ENCODE peak calls at places on chromosomes 12 and 14, in six cellular contexts. One of them, this sample, is unnamed.

GRCh38 chr12:23290627-23291330 is 658.7 kb downstream of the SOX5 start:
- DNase-seq in HCT116: no peak
- DNase-seq in left ventricle myocardium inferior: no peak
- DNase-seq in nephron progenitor cell: no peak
- DNase-seq in transverse colon: no peak
- DNase-seq in CD8-positive, alpha-beta memory T cell: no peak
- DNase-seq in this sample: no peak

GRCh38 chr14:66501592-66501991 is 6.4 kb upstream of the GPHN start:
- DNase-seq in nephron progenitor cell: no peak
- DNase-seq in left ventricle myocardium inferior: no peak
- DNase-seq in HCT116: no peak
- DNase-seq in transverse colon: no peak
- DNase-seq in CD8-positive, alpha-beta memory T cell: no peak
- DNase-seq in this sample: no peak

GRCh38 chr12:97557116-97557515 is 94.5 kb downstream of the RMST start:
- DNase-seq in nephron progenitor cell: no peak
- DNase-seq in transverse colon: no peak
- DNase-seq in CD8-positive, alpha-beta memory T cell: no peak
- DNase-seq in HCT116: no peak
- DNase-seq in left ventricle myocardium inferior: no peak
- DNase-seq in this sample: no peak

GRCh38 chr14:92755495-92755894 is 7.1 kb upstream of the LGMN start:
- DNase-seq in HCT116: no peak
- DNase-seq in nephron progenitor cell: no peak
- DNase-seq in transverse colon: no peak
- DNase-seq in CD8-positive, alpha-beta memory T cell: no peak
- DNase-seq in left ventricle myocardium inferior: no peak
- DNase-seq in this sample: no peak

GRCh38 chr14:22479781-22480464 is 109.1 kb downstream of the DAD1 start:
- DNase-seq in left ventricle myocardium inferior: no peak
- DNase-seq in transverse colon: no peak
- DNase-seq in CD8-positive, alpha-beta memory T cell: no peak
- DNase-seq in HCT116: no peak
- DNase-seq in nephron progenitor cell: no peak
- DNase-seq in this sample: no peak

GRCh38 chr14:101876539-101876938 is 87.8 kb upstream of the DYNC1H1 start:
- DNase-seq in transverse colon: peak; percentile 83
- DNase-seq in nephron progenitor cell: no peak
- DNase-seq in CD8-positive, alpha-beta memory T cell: peak; percentile 68
- DNase-seq in left ventricle myocardium inferior: peak; percentile 79
- DNase-seq in HCT116: no peak
- DNase-seq in this sample: no peak

GRCh38 chr14:105853089-105853906 is 326.9 kb downstream of the TMEM121 start:
- DNase-seq in HCT116: no peak
- DNase-seq in CD8-positive, alpha-beta memory T cell: no peak
- DNase-seq in nephron progenitor cell: no peak
- DNase-seq in transverse colon: peak; percentile 7
- DNase-seq in left ventricle myocardium inferior: no peak
- DNase-seq in this sample: no peak

GRCh38 chr12:75909714-75910451 is 121.7 kb downstream of the PHLDA1 start:
- DNase-seq in left ventricle myocardium inferior: no peak
- DNase-seq in transverse colon: no peak
- DNase-seq in CD8-positive, alpha-beta memory T cell: no peak
- DNase-seq in nephron progenitor cell: no peak
- DNase-seq in HCT116: no peak
- DNase-seq in this sample: no peak

GRCh38 chr14:89123215-89123614 is 293.8 kb downstream of the FOXN3 start:
- DNase-seq in HCT116: no peak
- DNase-seq in left ventricle myocardium inferior: no peak
- DNase-seq in nephron progenitor cell: no peak
- DNase-seq in transverse colon: no peak
- DNase-seq in CD8-positive, alpha-beta memory T cell: no peak
- DNase-seq in this sample: no peak

GRCh38 chr14:21057803-21058675 is at the start of gene RNASE8:
- DNase-seq in CD8-positive, alpha-beta memory T cell: no peak
- DNase-seq in left ventricle myocardium inferior: no peak
- DNase-seq in HCT116: no peak
- DNase-seq in nephron progenitor cell: no peak
- DNase-seq in transverse colon: no peak
- DNase-seq in this sample: no peak

GRCh38 chr12:25155031-25155576 is 39.9 kb downstream of the DNAI7 start:
- DNase-seq in HCT116: peak; percentile 13
- DNase-seq in CD8-positive, alpha-beta memory T cell: peak; percentile 43
- DNase-seq in transverse colon: no peak
- DNase-seq in left ventricle myocardium inferior: no peak
- DNase-seq in nephron progenitor cell: no peak
- DNase-seq in this sample: peak; percentile 19

This sample was measured in NCI-H460.